ENCODE peak calls at places on chromosomes 3 and 15, in nine cellular contexts. H is Kasumi-1; I is cardiac septum; S is esophagus squamous epithelium; Q is choroid plexus epithelial cell; W is brain microvascular endothelial cell; D is stimulated activated CD4-positive, alpha-beta T cell treated with anti-CD3 and anti-CD28 coated beads, Interleukin-15, amount 100 ng/mL, for 48 hours; U is RWPE1; J is T-cell. Z is an unnamed sample.

GRCh38 chr3:12750658-12751071 is 8.4 kb downstream of the TMEM40 start:
- DNase-seq in H (no peak), I (no peak), S (no peak), Q (peak; percentile 62), W (peak; percentile 59), D (no peak), U (no peak), J (no peak), Z (no peak)

GRCh38 chr15:78197632-78198031 is 36.7 kb downstream of the ACSBG1 start:
- DNase-seq in H (no peak), I (peak; percentile 12), S (no peak), Q (no peak), W (no peak), D (no peak), U (no peak), J (no peak), Z (no peak)

GRCh38 chr3:58609990-58610389 is 32.8 kb upstream of the FAM107A start:
- DNase-seq in H (no peak), I (no peak), S (no peak), Q (no peak), W (no peak), D (no peak), U (no peak), J (no peak), Z (no peak)

GRCh38 chr15:33076937-33077336 is 117.6 kb downstream of the FMN1 start:
- DNase-seq in H (no peak), I (no peak), S (no peak), Q (no peak), W (no peak), D (no peak), U (no peak), J (no peak), Z (no peak)

GRCh38 chr3:95162794-95163193 is 1099.9 kb downstream of the NSUN3 start:
- DNase-seq in H (no peak), I (no peak), S (no peak), Q (no peak), W (no peak), D (no peak), U (no peak), J (no peak), Z (no peak)

GRCh38 chr15:80989110-80989517 is 505 bp downstream of the MESD start:
- DNase-seq in H (no peak), I (no peak), S (no peak), Q (no peak), W (no peak), D (no peak), U (no peak), J (no peak), Z (no peak)

GRCh38 chr3:188003188-188004171 is 150.5 kb upstream of the LPP start:
- DNase-seq in H (no peak), I (no peak), S (no peak), Q (no peak), W (no peak), D (no peak), U (no peak), J (no peak), Z (no peak)

GRCh38 chr3:43759297-43759782 is 68.6 kb downstream of the ABHD5 start:
- DNase-seq in H (no peak), I (no peak), S (no peak), Q (peak; percentile 76), W (peak; percentile 72), D (no peak), U (no peak), J (no peak), Z (no peak)

GRCh38 chr3:115790759-115791158 is 167.4 kb downstream of the GAP43 start:
- DNase-seq in H (peak; percentile 21), I (no peak), S (no peak), Q (peak; percentile 97), W (peak; percentile 98), D (peak; percentile 48), U (peak; percentile 94), J (no peak), Z (peak; percentile 30)

GRCh38 chr3:50089603-50089945 is 855 bp downstream of the RBM5 start:
- DNase-seq in H (no peak), I (no peak), S (no peak), Q (peak; percentile 62), W (peak; percentile 53), D (no peak), U (peak; percentile 22), J (no peak), Z (no peak)

GRCh38 chr3:42572278-42572677 is 9.5 kb downstream of the SEC22C start:
- DNase-seq in H (peak; percentile 52), I (no peak), S (no peak), Q (peak; percentile 54), W (peak; percentile 48), D (no peak), U (peak; percentile 46), J (no peak), Z (no peak)

GRCh38 chr15:70164910-70165791 is 67.4 kb upstream of the TLE3 start:
- DNase-seq in H (no peak), I (peak; percentile 74), S (no peak), Q (no peak), W (no peak), D (no peak), U (no peak), J (no peak), Z (no peak)

GRCh38 chr3:107676469-107677309 is 153.9 kb downstream of the BBX start:
- DNase-seq in H (peak; percentile 90), I (no peak), S (no peak), Q (peak; percentile 64), W (no peak), D (no peak), U (peak; percentile 20), J (no peak), Z (no peak)

GRCh38 chr3:21798689-21799088 is 47.7 kb upstream of the ZNF385D start:
- DNase-seq in H (no peak), I (no peak), S (no peak), Q (no peak), W (no peak), D (no peak), U (no peak), J (no peak), Z (no peak)

GRCh38 chr15:99105516-99106341 is 849 bp downstream of the SYNM start:
- DNase-seq in H (no peak), I (no peak), S (no peak), Q (peak; percentile 65), W (peak; percentile 26), D (peak; percentile 10), U (peak; percentile 57), J (peak; percentile 14), Z (no peak)

GRCh38 chr3:190338717-190339116 is 16.5 kb upstream of the CLDN1 start:
- DNase-seq in H (no peak), I (no peak), S (no peak), Q (no peak), W (no peak), D (no peak), U (peak; percentile 41), J (no peak), Z (no peak)

Z was measured in effector CD4-positive, alpha-beta T cell.